ENCODE peak calls at places on chromosomes 7 and 10, in six cellular contexts. One of them, this sample, is unnamed.

GRCh38 chr7:100603697-100604077 is 1.5 kb downstream of the PCOLCE start:
- DNase-seq in fibroblast of lung: peak; percentile 35
- DNase-seq in A549: no peak
- DNase-seq in mammary epithelial cell: no peak
- DNase-seq in gastrocnemius medialis: no peak
- DNase-seq in psoas muscle: no peak
- DNase-seq in this sample: no peak

GRCh38 chr7:38318803-38319416 is 45.5 kb upstream of the TARP start:
- DNase-seq in psoas muscle: no peak
- DNase-seq in A549: peak; percentile 79
- DNase-seq in gastrocnemius medialis: no peak
- DNase-seq in mammary epithelial cell: peak; percentile 52
- DNase-seq in fibroblast of lung: peak; percentile 85
- DNase-seq in this sample: peak; percentile 34

GRCh38 chr10:101972761-101973160 is 83.2 kb downstream of the ARMH3 start:
- DNase-seq in A549: no peak
- DNase-seq in psoas muscle: no peak
- DNase-seq in mammary epithelial cell: no peak
- DNase-seq in fibroblast of lung: peak; percentile 29
- DNase-seq in gastrocnemius medialis: no peak
- DNase-seq in this sample: no peak

GRCh38 chr7:73557397-73558257 is at the start of gene BCL7B:
- DNase-seq in A549: peak; percentile 81
- DNase-seq in gastrocnemius medialis: peak; percentile 28
- DNase-seq in fibroblast of lung: peak; percentile 45
- DNase-seq in psoas muscle: peak; percentile 77
- DNase-seq in mammary epithelial cell: peak; percentile 66
- DNase-seq in this sample: peak; percentile 71

GRCh38 chr7:96547371-96547811 is 162.3 kb downstream of the SEM1 start:
- DNase-seq in A549: no peak
- DNase-seq in fibroblast of lung: no peak
- DNase-seq in gastrocnemius medialis: no peak
- DNase-seq in mammary epithelial cell: peak; percentile 15
- DNase-seq in psoas muscle: no peak
- DNase-seq in this sample: no peak

GRCh38 chr10:22615819-22616499 is 98.4 kb downstream of the PIP4K2A start:
- DNase-seq in psoas muscle: no peak
- DNase-seq in fibroblast of lung: peak; percentile 78
- DNase-seq in gastrocnemius medialis: no peak
- DNase-seq in mammary epithelial cell: no peak
- DNase-seq in A549: no peak
- DNase-seq in this sample: peak; percentile 51

GRCh38 chr10:1316806-1317131 is 260.6 kb downstream of the WDR37 start:
- DNase-seq in psoas muscle: no peak
- DNase-seq in mammary epithelial cell: no peak
- DNase-seq in gastrocnemius medialis: no peak
- DNase-seq in A549: no peak
- DNase-seq in fibroblast of lung: no peak
- DNase-seq in this sample: no peak

GRCh38 chr10:77649333-77650331 is 12.0 kb upstream of the KCNMA1 start:
- DNase-seq in gastrocnemius medialis: no peak
- DNase-seq in psoas muscle: no peak
- DNase-seq in fibroblast of lung: no peak
- DNase-seq in A549: no peak
- DNase-seq in mammary epithelial cell: no peak
- DNase-seq in this sample: no peak

GRCh38 chr10:18438356-18439126 is 212.8 kb downstream of the NSUN6 start:
- DNase-seq in gastrocnemius medialis: no peak
- DNase-seq in psoas muscle: no peak
- DNase-seq in fibroblast of lung: no peak
- DNase-seq in A549: no peak
- DNase-seq in mammary epithelial cell: no peak
- DNase-seq in this sample: no peak

GRCh38 chr10:133163889-133164815 is 4.1 kb downstream of the KNDC1 start:
- DNase-seq in A549: no peak
- DNase-seq in gastrocnemius medialis: no peak
- DNase-seq in mammary epithelial cell: no peak
- DNase-seq in fibroblast of lung: no peak
- DNase-seq in psoas muscle: no peak
- DNase-seq in this sample: peak; percentile 5

GRCh38 chr7:43511029-43511428 is 71.9 kb upstream of the STK17A start:
- DNase-seq in A549: peak; percentile 17
- DNase-seq in mammary epithelial cell: no peak
- DNase-seq in fibroblast of lung: no peak
- DNase-seq in gastrocnemius medialis: no peak
- DNase-seq in psoas muscle: no peak
- DNase-seq in this sample: no peak

DNA sequence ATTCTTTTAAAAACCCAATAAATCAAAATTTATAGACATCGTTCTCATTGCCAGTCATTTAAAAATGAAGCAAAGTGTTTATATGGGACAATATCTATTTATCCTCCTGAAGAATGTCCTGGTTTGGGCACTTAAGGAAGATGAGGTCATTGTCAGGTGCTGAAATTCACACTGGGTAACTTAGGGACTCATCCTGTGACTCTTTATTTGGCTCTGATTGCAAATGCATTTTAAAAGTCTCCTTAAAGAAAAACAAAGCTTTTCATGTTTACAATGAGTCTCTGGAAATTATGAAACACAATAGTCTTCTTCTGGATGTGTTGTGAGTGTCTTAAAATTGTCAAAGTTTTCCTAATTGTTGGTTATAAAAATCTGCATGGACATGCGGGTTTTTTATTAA is 69.5 kb upstream of the GPR158 start:
- DNase-seq in A549: no peak
- DNase-seq in fibroblast of lung: no peak
- DNase-seq in psoas muscle: no peak
- DNase-seq in mammary epithelial cell: no peak
- DNase-seq in gastrocnemius medialis: no peak
- DNase-seq in this sample: no peak
- H3K4me3 ChIP-seq in A549: no peak overlapping the region
- H3K4me3 ChIP-seq in fibroblast of lung: no peak overlapping the region
- H3K4me3 ChIP-seq in psoas muscle: no peak overlapping the region
- H3K4me3 ChIP-seq in mammary epithelial cell: no peak overlapping the region
- H3K4me3 ChIP-seq in gastrocnemius medialis: no peak overlapping the region
- H3K4me3 ChIP-seq in this sample: no peak overlapping the region

DNA sequence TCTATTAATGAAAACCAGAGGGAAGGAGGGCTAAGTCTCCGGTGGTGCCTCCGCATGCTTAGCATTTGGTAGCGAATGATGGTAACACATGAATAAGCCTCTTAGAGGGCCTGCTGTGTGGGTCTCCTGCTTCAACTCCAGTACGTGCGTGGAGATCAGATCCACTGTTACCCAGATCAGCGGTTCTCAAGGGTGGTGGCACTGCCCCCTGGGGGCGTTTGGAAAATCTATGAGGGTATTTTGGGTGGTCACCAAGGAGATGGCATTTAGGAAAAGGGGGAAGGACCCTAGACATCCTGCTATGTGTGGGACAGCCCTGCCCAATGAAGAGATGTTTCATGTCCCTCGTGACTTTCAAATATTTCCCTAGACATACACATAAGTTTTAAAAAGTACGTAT is 57.1 kb upstream of the TM9SF3 start:
- DNase-seq in A549: no peak
- DNase-seq in psoas muscle: no peak
- DNase-seq in mammary epithelial cell: no peak
- DNase-seq in fibroblast of lung: no peak
- DNase-seq in gastrocnemius medialis: no peak
- DNase-seq in this sample: no peak
- TF ChIP-seq CTCF in A549: no peak
- TF ChIP-seq CTCF in psoas muscle: no peak
- TF ChIP-seq CTCF in mammary epithelial cell: no peak
- TF ChIP-seq CTCF in fibroblast of lung: no peak
- TF ChIP-seq CTCF in gastrocnemius medialis: no peak
- TF ChIP-seq CTCF in this sample: no peak

DNA sequence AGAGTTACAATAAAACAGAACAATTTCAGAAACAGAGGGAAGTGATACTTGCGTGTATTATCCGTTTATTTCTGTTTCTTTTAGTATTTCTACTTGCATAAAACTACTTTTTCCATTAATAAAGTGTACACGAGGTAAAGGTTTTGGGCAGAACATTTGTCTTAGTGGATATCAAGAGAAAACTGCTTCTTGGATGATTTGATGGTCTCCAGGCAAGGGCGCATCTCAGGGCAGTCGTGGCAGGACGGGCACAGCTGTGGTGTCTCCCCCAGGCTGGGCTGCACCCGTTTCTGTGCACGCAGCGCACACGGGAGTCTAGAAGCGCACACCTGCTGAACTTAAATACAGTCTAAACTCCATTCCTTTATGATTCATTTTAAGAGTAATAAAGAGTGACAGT is 23.4 kb upstream of the RNF32 start:
- DNase-seq in fibroblast of lung: no peak
- DNase-seq in gastrocnemius medialis: no peak
- DNase-seq in mammary epithelial cell: no peak
- DNase-seq in psoas muscle: no peak
- DNase-seq in A549: no peak
- DNase-seq in this sample: no peak
- H3K27ac ChIP-seq in fibroblast of lung: no peak overlapping the region
- H3K27ac ChIP-seq in gastrocnemius medialis: no peak overlapping the region
- H3K27ac ChIP-seq in mammary epithelial cell: no peak overlapping the region
- H3K27ac ChIP-seq in psoas muscle: no peak overlapping the region
- H3K27ac ChIP-seq in A549: no peak overlapping the region
- H3K27ac ChIP-seq in this sample: no peak overlapping the region

DNA sequence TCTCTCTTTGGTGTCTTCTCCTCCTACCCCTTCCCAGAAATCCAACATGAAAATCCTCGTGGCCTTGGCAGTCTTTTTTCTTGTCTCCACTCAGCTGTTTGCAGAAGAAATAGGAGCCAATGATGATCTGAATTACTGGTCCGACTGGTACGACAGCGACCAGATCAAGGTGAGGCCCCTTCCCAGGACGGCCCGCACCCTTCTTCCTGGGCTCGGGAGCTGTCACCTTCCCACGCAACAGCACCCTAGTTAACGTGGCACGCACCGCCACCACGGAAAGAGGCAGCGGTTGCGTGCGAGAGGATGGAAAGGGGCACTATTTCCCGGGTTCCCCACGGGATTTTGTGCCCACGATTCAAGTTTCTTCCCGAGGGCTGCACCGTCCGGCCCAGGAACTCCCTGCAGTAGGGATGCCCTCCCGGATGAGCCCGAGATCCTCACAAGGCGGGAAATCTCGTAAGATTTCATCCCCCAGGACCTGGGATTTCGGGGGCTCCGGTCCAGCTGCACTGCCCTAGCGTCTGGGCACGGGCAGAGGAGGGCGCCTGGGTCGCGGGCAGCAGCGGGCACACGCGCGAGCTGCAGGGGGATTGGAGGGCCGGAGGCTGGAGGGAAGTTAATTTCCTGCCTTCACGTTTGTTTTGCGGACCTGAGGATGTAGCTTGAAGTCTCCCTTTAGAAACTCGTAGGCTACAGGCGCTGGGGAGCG is 835 bp downstream of the TAC1 start:
- DNase-seq in psoas muscle: no peak
- DNase-seq in mammary epithelial cell: no peak
- DNase-seq in A549: no peak
- DNase-seq in gastrocnemius medialis: no peak
- DNase-seq in fibroblast of lung: no peak
- DNase-seq in this sample: no peak
- H3K4me3 ChIP-seq in psoas muscle: peak overlapping the region; percentile 9
- H3K4me3 ChIP-seq in mammary epithelial cell: no peak overlapping the region
- H3K4me3 ChIP-seq in A549: peak overlapping the region; percentile 24
- H3K4me3 ChIP-seq in gastrocnemius medialis: no peak overlapping the region
- H3K4me3 ChIP-seq in fibroblast of lung: no peak overlapping the region
- H3K4me3 ChIP-seq in this sample: no peak overlapping the region

DNA sequence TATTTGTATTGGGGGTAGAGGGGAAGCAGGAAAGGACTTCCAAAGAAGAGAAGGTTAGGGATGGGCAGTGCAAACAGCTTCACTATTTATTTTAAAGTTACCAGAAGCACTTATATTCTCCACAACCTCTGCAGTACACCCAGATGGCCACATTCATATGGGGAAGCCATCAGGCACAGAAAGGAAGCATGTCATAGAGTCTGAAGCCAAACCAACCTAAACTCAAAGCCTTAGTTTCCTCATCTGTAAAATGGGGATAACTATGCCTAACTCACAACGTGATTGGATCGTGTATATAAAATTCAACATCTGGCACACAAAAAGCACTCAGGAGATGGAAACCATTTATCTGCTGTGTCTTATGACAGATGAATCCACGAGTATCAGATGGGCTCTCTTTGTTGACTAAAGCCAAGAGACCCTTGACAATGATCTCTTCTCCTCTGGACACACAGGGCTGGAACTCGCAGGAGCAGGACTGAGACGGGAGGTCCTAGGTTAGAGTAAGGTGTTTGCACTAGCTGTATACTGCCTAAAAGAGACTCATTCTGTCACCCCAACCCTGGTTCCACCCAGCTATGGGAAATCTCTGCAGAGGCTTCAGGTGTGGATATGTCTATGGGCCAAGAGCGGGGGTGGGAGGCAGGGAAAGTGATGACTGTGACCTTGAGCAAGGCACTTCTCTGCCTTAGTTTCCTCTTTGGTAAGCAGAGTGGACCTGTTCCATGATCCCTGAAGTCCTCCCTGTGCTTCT is 1.8 kb downstream of the KIAA1549 start:
- DNase-seq in gastrocnemius medialis: no peak
- DNase-seq in A549: peak; percentile 43
- DNase-seq in fibroblast of lung: no peak
- DNase-seq in psoas muscle: no peak
- DNase-seq in mammary epithelial cell: peak; percentile 9
- DNase-seq in this sample: no peak
- TF ChIP-seq CTCF in gastrocnemius medialis: no peak
- TF ChIP-seq CTCF in A549: no peak
- TF ChIP-seq CTCF in fibroblast of lung: no peak
- TF ChIP-seq CTCF in psoas muscle: no peak
- TF ChIP-seq CTCF in mammary epithelial cell: peak; percentile 30
- TF ChIP-seq CTCF in this sample: no peak

GRCh38 chr10:29387269-29387668 is 98.4 kb downstream of the LYZL1 start:
- DNase-seq in fibroblast of lung: no peak
- DNase-seq in psoas muscle: no peak
- DNase-seq in mammary epithelial cell: no peak
- DNase-seq in gastrocnemius medialis: no peak
- DNase-seq in A549: no peak
- DNase-seq in this sample: no peak

GRCh38 chr10:29389935-29390334 is 101.1 kb downstream of the LYZL1 start:
- DNase-seq in psoas muscle: no peak
- DNase-seq in fibroblast of lung: no peak
- DNase-seq in A549: no peak
- DNase-seq in gastrocnemius medialis: no peak
- DNase-seq in mammary epithelial cell: peak; percentile 8
- DNase-seq in this sample: no peak

GRCh38 chr10:29389493-29389892 is 100.6 kb downstream of the LYZL1 start:
- DNase-seq in fibroblast of lung: no peak
- DNase-seq in psoas muscle: no peak
- DNase-seq in mammary epithelial cell: no peak
- DNase-seq in A549: no peak
- DNase-seq in gastrocnemius medialis: no peak
- DNase-seq in this sample: no peak

GRCh38 chr10:29381230-29381563 is 92.3 kb downstream of the LYZL1 start:
- DNase-seq in mammary epithelial cell: no peak
- DNase-seq in psoas muscle: no peak
- DNase-seq in gastrocnemius medialis: no peak
- DNase-seq in A549: no peak
- DNase-seq in fibroblast of lung: peak; percentile 25
- DNase-seq in this sample: no peak

GRCh38 chr10:29386347-29386999 is 97.6 kb downstream of the LYZL1 start:
- DNase-seq in psoas muscle: no peak
- DNase-seq in A549: peak; percentile 34
- DNase-seq in fibroblast of lung: peak; percentile 53
- DNase-seq in mammary epithelial cell: peak; percentile 11
- DNase-seq in gastrocnemius medialis: no peak
- DNase-seq in this sample: no peak
- H3K27ac ChIP-seq in psoas muscle: no peak overlapping the region
- H3K27ac ChIP-seq in A549: no peak overlapping the region
- H3K27ac ChIP-seq in fibroblast of lung: no peak overlapping the region
- H3K27ac ChIP-seq in mammary epithelial cell: no peak overlapping the region
- H3K27ac ChIP-seq in gastrocnemius medialis: no peak overlapping the region
- H3K27ac ChIP-seq in this sample: no peak overlapping the region

This sample was measured in heart left ventricle.